ENCODE peak calls at places on chromosome 20, in seven cellular contexts. R, Q, E, L, C, N and X are unnamed samples.

GRCh38 chr20:53652090-53652858 is 58.6 kb upstream of the ZNF217 start:
- DNase-seq in R (no peak), Q (no peak), E (no peak), L (peak), C (no peak), N (no peak), X (peak)

GRCh38 chr20:37142708-37143107 is 36.4 kb upstream of the RPN2 start:
- DNase-seq in R (no peak), Q (no peak), E (no peak), L (no peak), C (no peak), N (no peak), X (no peak)

GRCh38 chr20:60572991-60573390 is 614.8 kb downstream of the CDH26 start:
- DNase-seq in R (no peak), Q (no peak), E (no peak), L (no peak), C (no peak), N (no peak), X (no peak)

GRCh38 chr20:59144179-59144830 is 19.3 kb upstream of the ZNF831 start:
- DNase-seq in R (no peak), Q (no peak), E (no peak), L (no peak), C (no peak), N (no peak), X (no peak)

GRCh38 chr20:10007747-10008146 is 27.0 kb upstream of the ANKEF1 start:
- DNase-seq in R (no peak), Q (no peak), E (no peak), L (no peak), C (no peak), N (no peak), X (no peak)

GRCh38 chr20:57512432-57512831 is 12.5 kb downstream of the CTCFL start:
- DNase-seq in R (no peak), Q (no peak), E (no peak), L (no peak), C (no peak), N (no peak), X (no peak)

GRCh38 chr20:1567392-1568165 is 10.1 kb upstream of the SIRPD start:
- DNase-seq in R (no peak), Q (no peak), E (no peak), L (peak), C (no peak), N (no peak), X (no peak)

GRCh38 chr20:40860487-40860902 is 168.1 kb upstream of the TOP1 start:
- DNase-seq in R (no peak), Q (no peak), E (no peak), L (no peak), C (no peak), N (no peak), X (no peak)

GRCh38 chr20:17916365-17916996 is 52.1 kb downstream of the SNX5 start:
- DNase-seq in R (no peak), Q (no peak), E (no peak), L (no peak), C (no peak), N (no peak), X (no peak)

GRCh38 chr20:44032583-44033138 is 118.0 kb downstream of the TOX2 start:
- DNase-seq in R (no peak), Q (no peak), E (no peak), L (no peak), C (no peak), N (no peak), X (no peak)

GRCh38 chr20:63702036-63702665 is 5.6 kb downstream of the ARFRP1 start:
- DNase-seq in R (no peak), Q (no peak), E (no peak), L (no peak), C (no peak), N (no peak), X (no peak)

GRCh38 chr20:63703471-63703975 is 4.3 kb downstream of the ARFRP1 start:
- DNase-seq in R (no peak), Q (no peak), E (no peak), L (no peak), C (no peak), N (no peak), X (no peak)

GRCh38 chr20:63701329-63702035 is 5.0 kb downstream of the TNFRSF6B start:
- DNase-seq in R (no peak), Q (no peak), E (no peak), L (no peak), C (no peak), N (no peak), X (no peak)

GRCh38 chr20:63703976-63704748 is 3.6 kb downstream of the ARFRP1 start:
- DNase-seq in R (no peak), Q (no peak), E (no peak), L (no peak), C (no peak), N (no peak), X (no peak)

GRCh38 chr20:63702751-63703470 is 4.9 kb downstream of the ARFRP1 start:
- DNase-seq in R (peak), Q (no peak), E (no peak), L (no peak), C (no peak), N (no peak), X (no peak)
- TF ChIP-seq POLR2A in R (no peak), Q (no peak), E (no peak), L (no peak), C (no peak), N (no peak), X (no peak)

DNA sequence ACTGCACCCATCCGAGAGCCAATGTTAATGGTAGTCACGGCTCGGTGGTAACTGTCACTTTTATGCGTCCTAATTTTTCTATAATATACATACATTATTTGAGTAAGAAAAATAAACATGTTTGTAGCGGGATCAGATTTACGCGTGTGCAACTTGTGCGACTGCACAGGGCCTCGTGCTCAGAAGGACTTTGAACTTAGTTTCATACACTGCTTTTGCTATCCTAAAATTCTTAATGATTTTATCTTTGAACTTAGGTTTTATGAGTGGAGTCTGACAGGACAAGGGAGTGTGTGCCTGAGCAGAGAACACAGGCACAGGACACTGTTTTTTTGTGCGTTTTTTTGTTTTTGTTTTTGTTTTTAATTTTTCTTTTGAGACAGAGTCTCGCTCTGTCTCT is 189.7 kb downstream of the NFATC2 start:
- DNase-seq in R (no peak), Q (no peak), E (no peak), L (no peak), C (no peak), N (no peak), X (no peak)
- TF ChIP-seq POLR2A in R (no peak), Q (no peak), E (no peak), L (no peak), C (no peak), N (no peak), X (no peak)

DNA sequence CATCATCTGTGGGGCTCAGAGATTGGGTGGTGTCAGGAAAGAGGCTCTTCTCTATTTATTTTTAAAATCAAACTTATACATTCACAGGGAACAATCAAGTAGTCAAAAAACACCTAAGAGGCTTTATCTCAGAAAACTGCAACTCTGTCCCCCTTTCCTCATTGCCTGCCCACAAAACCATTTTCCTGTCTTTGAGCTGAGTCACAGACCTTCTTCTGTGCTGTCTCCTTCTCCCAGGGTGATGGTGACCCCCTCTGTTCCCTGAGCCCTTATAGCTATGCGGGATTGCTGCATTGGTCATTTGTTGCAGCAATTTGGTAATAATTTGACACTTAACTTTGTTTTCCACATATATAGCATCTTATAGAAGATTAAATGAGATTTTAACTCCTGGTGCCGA is 195.2 kb upstream of the PROKR2 start:
- DNase-seq in R (no peak), Q (no peak), E (no peak), L (no peak), C (no peak), N (no peak), X (no peak)
- TF ChIP-seq POLR2A in R (no peak), Q (no peak), E (no peak), L (no peak), C (no peak), N (no peak), X (no peak)

GRCh38 chr20:50286609-50287008 is 96.0 kb downstream of the CEBPB start:
- DNase-seq in R (peak), Q (peak), E (peak), L (no peak), C (peak), N (peak), X (no peak)
- TF ChIP-seq POLR2A in R (no peak), Q (no peak), E (no peak), L (no peak), C (no peak), N (no peak), X (no peak)

GRCh38 chr20:7866279-7866678 is 74.0 kb downstream of the HAO1 start:
- DNase-seq in R (no peak), Q (no peak), E (no peak), L (peak), C (no peak), N (no peak), X (no peak)
- TF ChIP-seq POLR2A in R (no peak), Q (no peak), E (no peak), L (no peak), C (no peak), N (no peak), X (no peak)

DNA sequence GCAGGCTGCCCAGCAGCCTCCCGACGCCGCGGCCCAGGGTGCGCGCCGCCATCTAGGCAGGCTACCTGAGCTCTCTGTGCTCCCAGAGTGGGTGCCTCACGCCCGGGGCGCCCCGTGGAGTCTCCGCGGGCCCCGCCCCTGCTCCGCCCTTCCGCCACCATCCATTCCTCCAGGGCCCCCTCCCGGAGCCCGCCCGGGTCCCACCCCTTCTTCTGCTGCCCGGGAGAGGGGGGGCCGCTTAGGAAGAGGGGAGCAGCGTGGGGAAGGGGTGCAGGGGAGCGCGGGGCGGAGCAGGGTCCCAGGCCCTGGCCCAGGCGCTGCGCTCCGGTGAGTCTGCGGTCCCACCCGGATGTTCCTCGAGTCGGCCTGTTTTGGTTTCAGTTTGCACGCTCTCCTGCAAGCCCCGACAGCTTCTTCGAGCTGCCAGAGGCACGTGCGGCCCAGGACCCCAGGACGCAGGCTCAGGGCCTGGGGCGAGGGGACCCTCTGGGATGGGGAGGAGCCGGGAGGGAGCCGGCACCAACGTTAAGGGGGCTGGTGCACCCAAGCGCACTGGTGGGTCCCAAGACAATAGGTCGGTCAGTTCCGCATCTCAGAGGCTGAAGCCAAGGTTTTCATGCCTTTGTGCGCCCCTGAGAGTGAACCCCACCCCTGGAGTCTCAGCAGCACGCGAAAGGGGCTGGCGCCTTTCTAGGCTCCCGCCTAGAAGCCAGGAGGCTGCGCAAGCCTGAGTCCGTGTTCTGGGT is at the start of gene ACSS1:
- DNase-seq in R (peak), Q (peak), E (no peak), L (no peak), C (peak), N (peak), X (peak)
- TF ChIP-seq POLR2A in R (no peak), Q (no peak), E (no peak), L (no peak), C (peak), N (peak), X (peak)

DNA sequence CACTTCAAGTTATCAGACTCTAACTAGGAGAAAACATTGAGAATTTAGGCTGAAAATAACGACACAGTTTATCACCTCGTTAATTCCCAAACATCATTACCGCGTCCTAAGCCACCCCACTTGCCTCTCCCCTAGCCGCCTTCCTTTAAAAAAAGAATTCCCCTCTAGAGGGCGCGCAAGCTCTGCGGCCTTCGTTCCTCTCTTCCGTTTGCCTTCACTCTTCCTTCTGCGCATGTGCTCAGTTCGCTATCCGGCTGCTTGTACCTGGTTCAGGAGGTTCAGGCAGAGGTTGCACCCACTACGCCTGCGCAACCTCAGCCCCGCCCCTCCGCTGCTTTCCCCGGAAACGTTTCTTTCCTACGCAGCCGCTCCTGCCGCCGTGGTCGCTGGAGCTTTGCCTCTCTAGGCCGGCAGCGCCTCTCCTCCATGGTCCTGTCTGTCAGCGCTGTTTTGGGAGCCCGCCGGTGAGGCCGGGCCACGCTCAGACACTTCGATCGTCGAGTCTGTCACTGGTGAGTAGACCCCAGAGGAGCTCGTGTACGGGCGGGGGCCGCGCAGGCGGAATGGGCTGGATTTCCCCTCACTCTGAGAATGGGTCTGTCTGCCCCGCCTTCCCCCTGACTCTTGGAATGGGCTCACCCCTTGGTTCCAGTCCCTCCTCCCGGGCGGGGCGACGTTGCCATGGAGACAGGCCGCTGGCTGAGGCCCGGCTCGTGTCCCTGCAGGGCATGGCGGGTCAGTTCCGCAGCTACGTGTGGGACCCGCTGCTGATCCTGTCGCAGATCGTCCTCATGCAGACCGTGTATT is at the start of gene SYS1:
- DNase-seq in R (peak), Q (peak), E (peak), L (peak), C (peak), N (peak), X (peak)
- TF ChIP-seq POLR2A in R (peak), Q (no peak), E (peak), L (peak), C (peak), N (peak), X (peak)

DNA sequence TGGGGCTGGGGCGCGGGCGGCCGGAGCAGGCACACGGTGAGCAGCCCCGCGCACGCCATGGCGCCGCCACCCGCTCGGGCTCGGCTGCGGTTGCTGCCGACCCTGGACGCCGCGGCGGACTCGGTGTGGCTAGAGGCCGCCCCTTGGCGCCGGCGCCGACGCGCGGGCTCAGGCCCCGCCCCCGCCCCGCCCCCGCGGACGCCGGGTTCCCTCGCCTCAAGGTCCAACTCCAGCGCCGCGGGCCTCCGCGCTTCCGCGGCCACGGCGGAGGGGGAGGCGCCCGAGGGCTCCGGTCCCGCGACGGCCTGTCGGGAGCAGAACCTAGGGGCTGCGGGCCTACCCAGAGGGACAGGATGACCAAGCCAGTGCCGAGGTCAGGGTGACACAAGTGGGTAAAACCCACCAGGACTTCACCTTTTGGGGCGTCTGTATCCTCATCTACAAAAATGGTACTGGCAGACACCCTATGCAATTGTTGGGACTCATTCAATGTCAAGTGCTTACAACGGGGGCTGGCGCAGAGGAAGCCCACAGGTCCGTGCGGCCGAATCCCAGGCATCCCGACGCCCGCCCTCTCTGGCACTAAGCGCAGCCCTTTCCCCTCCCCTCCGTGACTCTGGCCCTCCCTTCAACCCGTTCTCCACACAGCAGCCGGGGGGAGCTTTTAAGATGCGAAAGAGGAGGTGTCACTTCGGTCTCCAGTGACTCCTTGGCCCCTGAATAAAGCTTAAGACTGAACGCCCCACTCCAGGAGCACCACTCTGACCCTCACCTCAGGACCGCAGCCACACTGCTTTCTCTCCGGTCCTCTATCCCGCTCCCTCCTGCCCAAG is at the start of gene NECAB3:
- DNase-seq in R (peak), Q (peak), E (peak), L (peak), C (peak), N (peak), X (peak)
- TF ChIP-seq POLR2A in R (no peak), Q (no peak), E (peak), L (peak), C (peak), N (peak), X (peak)

GRCh38 chr20:3420211-3420707 is 12.8 kb upstream of the DNAAF9 start:
- DNase-seq in R (peak), Q (peak), E (peak), L (no peak), C (peak), N (no peak), X (no peak)
- TF ChIP-seq POLR2A in R (no peak), Q (no peak), E (no peak), L (no peak), C (no peak), N (no peak), X (no peak)

DNA sequence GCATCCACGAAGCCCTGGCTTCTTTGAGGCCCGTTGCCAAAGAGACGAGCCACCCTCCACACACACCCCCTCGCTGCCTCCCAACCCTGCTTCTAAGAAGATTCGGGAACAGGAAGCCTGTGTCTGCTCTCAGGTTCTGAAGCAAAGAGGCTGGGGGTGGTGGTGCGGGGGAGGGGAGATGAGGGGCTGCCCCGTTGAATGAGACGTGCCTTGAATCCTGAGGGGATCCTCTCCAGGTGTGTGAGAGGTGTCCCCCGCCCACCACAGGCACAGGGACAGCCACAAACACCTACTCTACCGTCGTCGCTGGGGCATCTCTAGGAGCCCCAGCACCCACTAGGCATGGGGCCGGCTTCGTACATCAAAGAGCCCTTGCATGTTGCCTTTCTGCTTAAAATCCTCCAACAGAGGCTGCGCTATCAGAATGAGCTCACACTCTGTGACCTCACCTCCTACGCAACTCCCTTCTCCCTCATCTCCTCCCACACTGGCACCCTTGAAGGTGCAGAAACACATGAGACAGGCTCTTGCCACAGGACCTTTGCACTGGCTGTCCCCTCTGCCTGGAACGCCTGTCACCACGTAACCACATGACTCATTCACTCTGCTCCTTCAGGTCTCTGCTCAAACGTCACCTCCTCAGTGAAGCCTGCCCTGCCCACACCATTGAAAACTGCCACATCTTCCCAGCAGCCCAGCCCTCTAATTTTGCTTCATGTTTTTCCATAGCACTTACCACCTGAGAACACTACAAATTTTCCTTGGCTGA is 58.5 kb downstream of the PREX1 start:
- DNase-seq in R (no peak), Q (peak), E (no peak), L (no peak), C (no peak), N (no peak), X (peak)
- TF ChIP-seq POLR2A in R (no peak), Q (no peak), E (no peak), L (no peak), C (no peak), N (no peak), X (no peak)